ENCODE peak calls at places on chromosomes 7 and 10, in six cellular contexts. W, D, U, E, M and B are unnamed samples.

GRCh38 chr10:119967066-119967465 is 74.5 kb downstream of the SEC23IP start:
- DNase-seq in W (no peak), D (no peak), U (no peak), E (no peak), M (no peak), B (no peak)

GRCh38 chr10:93150289-93150688 is 76.6 kb downstream of the CYP26A1 start:
- DNase-seq in W (no peak), D (peak; percentile 45), U (no peak), E (no peak), M (peak; percentile 63), B (no peak)

GRCh38 chr10:91788527-91788926 is 9.7 kb upstream of the TNKS2 start:
- DNase-seq in W (no peak), D (no peak), U (no peak), E (no peak), M (no peak), B (no peak)

GRCh38 chr7:7236041-7236440 is 53.7 kb downstream of the C1GALT1 start:
- DNase-seq in W (no peak), D (peak; percentile 46), U (no peak), E (no peak), M (no peak), B (no peak)

GRCh38 chr10:13767721-13768178 is 181.0 kb downstream of the PRPF18 start:
- DNase-seq in W (no peak), D (no peak), U (no peak), E (no peak), M (no peak), B (no peak)

GRCh38 chr7:98252655-98253054 is 623 bp upstream of the TECPR1 start:
- DNase-seq in W (no peak), D (no peak), U (no peak), E (no peak), M (peak; percentile 3), B (no peak)

GRCh38 chr10:114967071-114967470 is 29.1 kb downstream of the TRUB1 start:
- DNase-seq in W (no peak), D (no peak), U (no peak), E (no peak), M (no peak), B (no peak)

GRCh38 chr7:84640637-84641036 is 446.0 kb upstream of the SEMA3A start:
- DNase-seq in W (no peak), D (no peak), U (no peak), E (no peak), M (no peak), B (no peak)

GRCh38 chr10:23897864-23898263 is 311.1 kb upstream of the KIAA1217 start:
- DNase-seq in W (no peak), D (no peak), U (no peak), E (no peak), M (no peak), B (no peak)

GRCh38 chr10:90862908-90863514 is 5.2 kb upstream of the HTR7 start:
- DNase-seq in W (no peak), D (peak; percentile 20), U (no peak), E (no peak), M (peak; percentile 64), B (no peak)

GRCh38 chr10:124842721-124843120 is 41.1 kb downstream of the ABRAXAS2 start:
- DNase-seq in W (no peak), D (no peak), U (no peak), E (no peak), M (no peak), B (no peak)

GRCh38 chr7:22444181-22444966 is 55.6 kb downstream of the STEAP1B start:
- DNase-seq in W (peak; percentile 10), D (peak; percentile 93), U (no peak), E (peak; percentile 43), M (no peak), B (peak; percentile 46)

GRCh38 chr7:23067271-23067670 is 38.3 kb upstream of the KLHL7 start:
- DNase-seq in W (no peak), D (no peak), U (no peak), E (no peak), M (no peak), B (no peak)

GRCh38 chr10:69874464-69874863 is 72.8 kb downstream of the COL13A1 start:
- DNase-seq in W (no peak), D (no peak), U (no peak), E (no peak), M (peak; percentile 95), B (no peak)

GRCh38 chr10:69093933-69094332 is 6.0 kb downstream of the SRGN start:
- DNase-seq in W (no peak), D (no peak), U (no peak), E (no peak), M (peak; percentile 22), B (no peak)

GRCh38 chr10:11548763-11549089 is 62.7 kb downstream of the USP6NL start:
- DNase-seq in W (no peak), D (no peak), U (no peak), E (no peak), M (no peak), B (no peak)

GRCh38 chr7:24316340-24316739 is 32.4 kb downstream of the NPY start:
- DNase-seq in W (no peak), D (no peak), U (no peak), E (no peak), M (no peak), B (no peak)